ENCODE peak calls at places on chromosomes 16 and 17, in six cellular contexts. W, X, O, N, H and A are unnamed samples.

GRCh38 chr16:87202346-87202745 is 114.8 kb downstream of the C16orf95 start:
- DNase-seq in O (no peak), X (no peak), W (no peak), N (no peak), H (no peak), A (no peak)

GRCh38 chr17:48150602-48151001 is 43.0 kb downstream of the SNX11 start:
- DNase-seq in N (no peak), W (no peak), H (no peak), X (no peak), O (no peak), A (no peak)

GRCh38 chr16:68377667-68378420 is 67.0 kb downstream of the PRMT7 start:
- DNase-seq in O (no peak), N (no peak), H (peak), X (no peak), W (no peak), A (no peak)

GRCh38 chr17:77736207-77736600 is 222.3 kb upstream of the TNRC6C start:
- DNase-seq in O (peak), W (no peak), H (peak), N (no peak), X (no peak), A (no peak)

GRCh38 chr17:82497483-82498405 is 21.8 kb upstream of the FOXK2 start:
- DNase-seq in O (peak), H (no peak), N (peak), W (peak), X (peak), A (no peak)

GRCh38 chr16:17275076-17275732 is 195.6 kb downstream of the XYLT1 start:
- DNase-seq in O (no peak), W (no peak), N (no peak), H (peak), X (peak), A (no peak)

GRCh38 chr17:73430848-73431247 is 119.0 kb upstream of the CDC42EP4 start:
- DNase-seq in X (peak), N (peak), H (peak), O (peak), W (peak), A (no peak)

GRCh38 chr17:65745241-65745640 is 183.8 kb upstream of the AXIN2 start:
- DNase-seq in O (no peak), X (no peak), H (no peak), N (no peak), W (no peak), A (no peak)

GRCh38 chr17:13931752-13932477 is 137.4 kb upstream of the COX10 start:
- DNase-seq in H (no peak), N (peak), X (no peak), O (no peak), W (no peak), A (peak)

GRCh38 chr16:68426355-68426652 is 22.0 kb downstream of the SMPD3 start:
- DNase-seq in H (no peak), X (no peak), N (peak), W (no peak), O (no peak), A (no peak)

GRCh38 chr16:84600343-84601229 is 17.3 kb downstream of the COTL1 start:
- DNase-seq in H (no peak), X (peak), W (peak), N (no peak), O (no peak), A (no peak)

GRCh38 chr17:82970067-82970466 is 109.3 kb upstream of the METRNL start:
- DNase-seq in H (no peak), N (no peak), X (no peak), O (no peak), W (no peak), A (no peak)

GRCh38 chr16:28607116-28607623 is 2.7 kb downstream of the SULT1A1 start:
- DNase-seq in N (no peak), X (no peak), W (no peak), O (no peak), H (no peak), A (no peak)

GRCh38 chr17:44952946-44953475 is 5.4 kb upstream of the KIF18B start:
- DNase-seq in X (no peak), H (no peak), N (no peak), O (no peak), W (no peak), A (no peak)

GRCh38 chr17:63998721-63999679 is 849 bp downstream of the PRR29 start:
- DNase-seq in N (no peak), H (no peak), O (no peak), W (no peak), X (no peak), A (no peak)

GRCh38 chr17:66984730-66985129 is 20.2 kb downstream of the CACNG4 start:
- DNase-seq in W (no peak), H (no peak), X (no peak), O (no peak), N (no peak), A (no peak)

GRCh38 chr17:65023791-65024190 is 32.7 kb downstream of the GNA13 start:
- DNase-seq in W (no peak), H (no peak), O (no peak), X (no peak), N (peak), A (no peak)

GRCh38 chr17:65294184-65294719 is 157.1 kb downstream of the RGS9 start:
- DNase-seq in X (peak), W (peak), O (peak), N (peak), H (peak), A (peak)

GRCh38 chr17:29085223-29085622 is 42.3 kb downstream of the PIPOX start:
- DNase-seq in N (no peak), H (no peak), W (no peak), X (no peak), O (no peak), A (no peak)

GRCh38 chr17:3885970-3886369 is 6.9 kb downstream of the CAMKK1 start:
- DNase-seq in N (peak), H (no peak), O (no peak), X (no peak), W (no peak), A (no peak)

GRCh38 chr17:44565866-44566443 is 8.7 kb downstream of the FZD2 start:
- DNase-seq in X (no peak), O (no peak), N (no peak), W (no peak), H (no peak), A (no peak)

GRCh38 chr16:71540-72341 is 690 bp downstream of the RHBDF1 start:
- DNase-seq in W (no peak), N (peak), X (no peak), O (no peak), H (peak), A (no peak)

GRCh38 chr16:85085721-85086120 is 26.6 kb downstream of the CIBAR2 start:
- DNase-seq in O (no peak), H (no peak), W (no peak), N (no peak), X (no peak), A (no peak)

GRCh38 chr16:56311208-56312027 is 113.9 kb downstream of the AMFR start:
- DNase-seq in X (no peak), N (no peak), O (peak), H (peak), W (peak), A (no peak)